ENCODE peak calls at places on chromosomes 6 and 20, in ten cellular contexts. L is pancreas; W is Daoy; D is stimulated activated CD4-positive, alpha-beta T cell treated with anti-CD3 and anti-CD28 coated beads, Interleukin-1b, Interleukin-23, amount 100 ng/mL, for 1 hour; Q is kidney glomerular epithelial cell; J is cardiac septum; V is nucleus accumbens; K is A172; C is naive thymus-derived CD4-positive, alpha-beta T cell; B is glutamatergic neuron. Z is an unnamed sample.

GRCh38 chr6:136775548-136775947 is 16.7 kb downstream of the MAP3K5 start:
- DNase-seq in D (no peak), L (no peak), Q (no peak), W (no peak), J (no peak), C (no peak), B (no peak), K (no peak), V (no peak), Z (no peak)

GRCh38 chr20:50379049-50379990 is 130.9 kb upstream of the PTPN1 start:
- DNase-seq in D (no peak), C (no peak), L (peak), V (no peak), J (peak), K (peak), Q (no peak), W (peak), B (no peak), Z (no peak)

GRCh38 chr20:2122921-2123320 is 21.3 kb downstream of the STK35 start:
- DNase-seq in C (no peak), V (no peak), W (no peak), L (no peak), B (no peak), K (no peak), Q (no peak), J (no peak), D (no peak), Z (no peak)

GRCh38 chr20:235891-236290 is 8.8 kb downstream of the DEFB129 start:
- DNase-seq in J (no peak), V (no peak), C (no peak), D (no peak), L (no peak), B (no peak), K (peak), W (no peak), Q (no peak), Z (no peak)

GRCh38 chr6:42099340-42100028 is 42.9 kb downstream of the C6orf132 start:
- DNase-seq in Q (no peak), K (peak), V (no peak), L (peak), B (no peak), D (no peak), J (no peak), C (no peak), W (peak), Z (peak)

GRCh38 chr6:7865811-7866210 is 44.8 kb downstream of the TXNDC5 start:
- DNase-seq in Q (no peak), L (no peak), D (no peak), W (no peak), B (no peak), J (no peak), K (no peak), V (no peak), C (no peak), Z (no peak)

GRCh38 chr20:63706027-63706695 is 1.6 kb downstream of the ARFRP1 start:
- DNase-seq in J (no peak), K (no peak), L (no peak), B (no peak), D (no peak), V (no peak), W (no peak), C (no peak), Q (no peak), Z (no peak)

GRCh38 chr20:62768815-62769287 is 27.4 kb upstream of the MRGBP start:
- DNase-seq in K (peak), B (peak), L (peak), D (no peak), V (no peak), W (peak), J (no peak), C (no peak), Q (peak), Z (no peak)

GRCh38 chr6:132919476-132919875 is 105.1 kb downstream of the RPS12 start:
- DNase-seq in W (peak), L (peak), J (no peak), K (no peak), C (no peak), D (no peak), B (no peak), V (no peak), Q (peak), Z (peak)

GRCh38 chr6:131293472-131293911 is 158.2 kb downstream of the AKAP7 start:
- DNase-seq in B (no peak), C (no peak), W (no peak), L (no peak), K (no peak), V (no peak), D (no peak), Q (no peak), J (no peak), Z (no peak)

GRCh38 chr6:135306740-135307420 is 125.8 kb downstream of the MYB start:
- DNase-seq in V (no peak), L (no peak), D (no peak), J (no peak), W (no peak), Q (no peak), C (no peak), B (no peak), K (no peak), Z (no peak)

GRCh38 chr6:135703621-135704020 is 147.9 kb upstream of the PDE7B start:
- DNase-seq in C (no peak), V (no peak), L (no peak), W (no peak), B (no peak), J (no peak), Q (no peak), D (no peak), K (no peak), Z (no peak)

GRCh38 chr20:44411020-44411756 is 55.7 kb downstream of the HNF4A start:
- DNase-seq in D (no peak), K (no peak), W (no peak), Q (no peak), B (no peak), L (no peak), V (no peak), J (no peak), C (no peak), Z (no peak)

GRCh38 chr6:26536571-26537159 is 1.5 kb upstream of the HMGN4 start:
- DNase-seq in V (peak), W (peak), D (no peak), J (no peak), C (peak), K (peak), L (no peak), Q (peak), B (no peak), Z (no peak)

GRCh38 chr20:36601546-36601945 is 4.0 kb upstream of the RAB5IF start:
- DNase-seq in K (no peak), D (no peak), Q (no peak), C (no peak), B (no peak), L (no peak), V (no peak), J (no peak), W (no peak), Z (no peak)

GRCh38 chr6:88629838-88630462 is 333.5 kb downstream of the RNGTT start:
- DNase-seq in L (no peak), D (no peak), B (no peak), Q (no peak), W (peak), V (no peak), C (no peak), J (no peak), K (peak), Z (no peak)

GRCh38 chr20:2692886-2693285 is 306 bp downstream of the EBF4 start:
- DNase-seq in D (no peak), V (no peak), C (peak), B (peak), Q (no peak), W (no peak), K (no peak), J (no peak), L (no peak), Z (no peak)

GRCh38 chr20:3045042-3045815 is 623 bp upstream of the MRPS26 start:
- DNase-seq in V (peak), B (peak), C (peak), Q (no peak), W (peak), J (peak), K (peak), L (peak), D (no peak), Z (no peak)

GRCh38 chr20:2320813-2321658 is 25.2 kb downstream of the TGM3 start:
- DNase-seq in B (no peak), V (no peak), W (no peak), J (no peak), K (no peak), C (no peak), Q (no peak), D (no peak), L (no peak), Z (no peak)